ENCODE peak calls at places on chromosomes 11 and 22, in four cellular contexts. P, L, W and Y are unnamed samples.

GRCh38 chr11:10293423-10294288 is at the start of gene SBF2:
- DNase-seq in P (peak; percentile 86), L (peak; percentile 69), W (peak; percentile 64), Y (peak; percentile 88)

GRCh38 chr11:50247309-50247874 is 214.7 kb downstream of the OR4C45 start:
- DNase-seq in W (no peak), P (no peak), L (no peak), Y (no peak)

GRCh38 chr11:119152604-119153003 is 3.8 kb downstream of the ABCG4 start:
- DNase-seq in P (no peak), L (no peak), W (no peak), Y (no peak)

GRCh38 chr11:105181100-105181499 is 41.5 kb upstream of the CARD18 start:
- DNase-seq in W (no peak), P (no peak), L (no peak), Y (no peak)

GRCh38 chr22:31923166-31923565 is 21.2 kb upstream of the YWHAH start:
- DNase-seq in P (peak; percentile 31), W (no peak), L (no peak), Y (no peak)

GRCh38 chr22:43239102-43239875 is 52.4 kb upstream of the TTLL12 start:
- DNase-seq in L (no peak), W (no peak), P (no peak), Y (no peak)

GRCh38 chr11:10409207-10409661 is 45.8 kb upstream of the AMPD3 start:
- DNase-seq in L (no peak), P (no peak), W (no peak), Y (no peak)

GRCh38 chr11:43327987-43328386 is 16.2 kb downstream of the API5 start:
- DNase-seq in P (no peak), L (no peak), W (no peak), Y (no peak)

GRCh38 chr11:123640029-123640428 is 14.4 kb downstream of the SCN3B start:
- DNase-seq in L (no peak), P (no peak), W (no peak), Y (no peak)

GRCh38 chr11:92969634-92970347 is at the start of gene MTNR1B:
- DNase-seq in W (no peak), L (no peak), P (no peak), Y (peak; percentile 45)

GRCh38 chr11:16897460-16898061 is 116.7 kb downstream of the PLEKHA7 start:
- DNase-seq in L (no peak), P (no peak), W (no peak), Y (no peak)

GRCh38 chr11:26994579-26995210 is 783 bp downstream of the FIBIN start:
- DNase-seq in L (no peak), W (no peak), P (no peak), Y (no peak)

GRCh38 chr11:65590240-65590738 is 5.3 kb downstream of the KCNK7 start:
- DNase-seq in W (no peak), L (no peak), P (peak; percentile 59), Y (no peak)

GRCh38 chr11:8061555-8062428 is 19.2 kb upstream of the TUB start:
- DNase-seq in P (no peak), L (no peak), W (no peak), Y (peak; percentile 36)

GRCh38 chr11:113193077-113193476 is 121.3 kb upstream of the TTC12 start:
- DNase-seq in W (no peak), P (no peak), L (no peak), Y (no peak)

GRCh38 chr11:116871248-116871647 is 33.8 kb upstream of the APOA1 start:
- DNase-seq in W (no peak), P (no peak), L (no peak), Y (no peak)

GRCh38 chr11:65811764-65812475 is 21.8 kb upstream of the SNX32 start:
- DNase-seq in W (no peak), P (no peak), L (no peak), Y (peak; percentile 49)

GRCh38 chr11:69166186-69167115 is 10.7 kb downstream of the SMIM38 start:
- DNase-seq in W (no peak), P (no peak), L (no peak), Y (no peak)

GRCh38 chr11:90717522-90717921 is 494.7 kb upstream of the CHORDC1 start:
- DNase-seq in W (no peak), L (no peak), P (no peak), Y (no peak)

GRCh38 chr11:121418625-121419114 is 33.4 kb upstream of the SORL1 start:
- DNase-seq in L (no peak), P (peak; percentile 36), W (peak; percentile 29), Y (peak; percentile 15)

GRCh38 chr11:17810041-17810440 is 75.5 kb downstream of the KCNC1 start:
- DNase-seq in L (no peak), P (no peak), W (no peak), Y (no peak)

GRCh38 chr22:46019351-46019750 is 42.4 kb upstream of the WNT7B start:
- DNase-seq in P (peak; percentile 3), W (no peak), L (no peak), Y (no peak)

GRCh38 chr11:65637794-65638317 is at the start of gene SIPA1:
- DNase-seq in P (peak; percentile 80), L (no peak), W (peak; percentile 50), Y (peak; percentile 84)

GRCh38 chr11:47278058-47278457 is 8.1 kb downstream of the MADD start:
- DNase-seq in W (no peak), L (no peak), P (no peak), Y (no peak)

GRCh38 chr11:61955031-61955415 is 4.9 kb downstream of the BEST1 start:
- DNase-seq in P (peak; percentile 49), L (no peak), W (no peak), Y (peak; percentile 53)

GRCh38 chr11:102436546-102436945 is 16.0 kb downstream of the TMEM123 start:
- DNase-seq in W (no peak), P (no peak), L (no peak), Y (no peak)

GRCh38 chr11:299951-300735 is 817 bp upstream of the IFITM5 start:
- DNase-seq in L (no peak), P (no peak), W (no peak), Y (peak; percentile 56)

GRCh38 chr22:40838486-40838885 is 18.0 kb downstream of the ST13 start:
- DNase-seq in W (no peak), L (no peak), P (no peak), Y (no peak)

GRCh38 chr11:127531167-127531566 is 530.6 kb upstream of the KIRREL3 start:
- DNase-seq in W (no peak), P (no peak), L (no peak), Y (no peak)

GRCh38 chr11:127524618-127525017 is 524.0 kb upstream of the KIRREL3 start:
- DNase-seq in P (no peak), L (no peak), W (no peak), Y (no peak)

GRCh38 chr11:127528297-127528696 is 527.7 kb upstream of the KIRREL3 start:
- DNase-seq in P (no peak), L (no peak), W (no peak), Y (no peak)
- TF ChIP-seq CTCF in P (no peak), L (no peak), W (no peak), Y (no peak)

GRCh38 chr22:37053310-37054077 is 2.0 kb downstream of the KCTD17 start:
- DNase-seq in L (no peak), W (no peak), P (no peak), Y (no peak)

GRCh38 chr22:37054078-37054440 is 2.5 kb downstream of the KCTD17 start:
- DNase-seq in P (no peak), W (no peak), L (no peak), Y (no peak)

GRCh38 chr22:37056246-37056645 is 4.7 kb downstream of the KCTD17 start:
- DNase-seq in W (no peak), L (no peak), P (no peak), Y (no peak)

GRCh38 chr22:37052386-37053309 is 1.1 kb downstream of the KCTD17 start:
- DNase-seq in P (no peak), L (no peak), W (no peak), Y (no peak)

DNA sequence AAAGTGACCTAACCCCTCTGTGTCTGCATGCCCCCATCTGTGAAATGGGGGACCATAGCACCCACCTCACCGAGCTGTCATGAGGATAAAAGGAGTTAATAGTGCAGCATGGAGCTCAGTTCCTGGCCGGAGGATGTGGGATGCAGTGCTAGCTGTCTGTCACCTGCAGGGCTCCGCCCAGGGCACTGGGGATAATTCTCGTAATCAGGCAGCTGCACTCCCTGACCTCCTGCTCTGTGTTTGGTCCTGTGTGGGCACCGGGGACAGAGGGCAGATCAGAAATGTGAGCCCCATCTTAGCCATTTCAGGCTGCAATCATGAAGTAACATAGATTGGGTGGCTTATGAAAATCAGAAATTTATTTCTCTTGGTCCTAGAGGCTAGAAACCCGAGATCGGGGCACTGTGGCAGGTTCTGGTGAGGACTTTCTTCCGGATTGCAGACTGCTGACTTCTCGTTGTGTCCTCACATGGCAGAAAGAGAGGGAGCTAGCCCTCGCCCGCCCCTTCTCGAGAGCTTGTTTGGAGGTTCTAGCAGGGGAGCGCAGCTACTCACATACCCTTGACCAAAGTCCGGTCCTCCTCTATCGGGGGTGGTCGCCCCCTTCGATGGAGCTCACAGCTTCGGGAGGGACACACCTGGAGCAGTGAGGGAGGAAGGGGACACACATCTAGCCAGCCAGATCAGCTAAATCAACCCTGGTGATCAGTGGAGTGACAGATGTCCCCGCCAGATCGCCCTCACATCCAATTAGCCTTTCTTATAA is 3.2 kb downstream of the KCTD17 start:
- DNase-seq in W (no peak), L (no peak), P (no peak), Y (no peak)
- TF ChIP-seq CTCF in W (no peak), L (no peak), P (no peak), Y (no peak)

GRCh38 chr11:36431429-36432092 is 78.5 kb downstream of the TRAF6 start:
- DNase-seq in L (no peak), P (peak; percentile 57), W (no peak), Y (no peak)
- TF ChIP-seq CTCF in L (no peak), P (no peak), W (no peak), Y (no peak)

DNA sequence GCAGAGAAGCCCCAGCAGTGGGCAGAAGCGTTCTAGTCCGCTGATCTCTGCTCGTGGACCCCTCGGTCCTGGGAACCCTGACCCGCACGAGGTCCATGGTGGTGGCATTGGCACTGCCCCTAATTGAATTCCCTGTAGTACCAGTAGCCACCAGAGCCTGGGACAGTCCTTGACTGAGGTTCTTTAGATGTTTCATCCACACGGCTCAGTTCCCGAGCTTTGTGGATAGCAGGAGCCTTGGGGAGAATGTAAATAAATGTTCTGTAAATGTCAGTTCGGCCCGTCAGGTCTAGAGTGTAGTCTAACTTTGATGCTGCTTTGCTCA is 39.4 kb upstream of the SEPTIN5 start:
- DNase-seq in W (no peak), L (no peak), P (no peak), Y (no peak)
- TF ChIP-seq CTCF in W (no peak), L (no peak), P (no peak), Y (no peak)

DNA sequence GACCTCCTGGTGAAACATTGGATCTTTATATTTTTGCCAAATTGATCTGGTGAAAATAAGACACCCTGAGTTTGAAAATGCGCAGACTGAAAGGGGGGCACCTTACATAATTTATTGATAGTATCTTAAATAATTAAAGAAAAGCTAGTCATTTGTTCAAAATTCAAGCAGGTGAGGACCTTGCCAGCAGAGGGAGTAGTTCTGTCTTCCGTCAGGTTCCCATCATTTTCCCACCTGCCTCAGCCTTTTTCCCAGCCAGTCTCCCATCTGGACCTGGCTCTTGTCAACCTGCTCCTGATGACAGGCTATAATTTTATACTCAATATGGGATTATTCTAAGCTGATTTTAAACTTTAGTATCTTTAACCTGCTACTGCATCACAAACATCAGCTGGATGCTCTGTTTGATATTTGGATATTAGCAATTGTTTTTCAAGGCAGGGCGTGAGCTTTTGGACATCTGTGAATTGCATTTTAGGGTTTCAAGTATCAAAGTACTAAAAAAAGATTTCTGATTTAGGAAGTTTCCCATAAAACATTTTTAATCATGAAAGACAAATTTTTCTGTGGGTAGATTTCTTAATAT is 132.0 kb downstream of the ELP4 start:
- DNase-seq in W (no peak), L (no peak), P (peak; percentile 8), Y (peak; percentile 53)
- TF ChIP-seq CTCF in W (peak; percentile 29), L (no peak), P (peak; percentile 34), Y (peak; percentile 81)